ENCODE peak calls at places on chromosomes 5 and 9, in six cellular contexts. D is EL, L is GM23248, G is IMR-90, C is skeletal muscle cell, V is colonic mucosa. P is an unnamed sample.

GRCh38 chr9:79256691-79257213 is 315.0 kb upstream of the TLE4 start:
- DNase-seq in G (peak), V (no peak), C (peak), D (peak), L (peak), P (peak)

GRCh38 chr9:1972672-1973071 is 42.5 kb upstream of the SMARCA2 start:
- DNase-seq in V (no peak), C (no peak), G (no peak), L (no peak), D (no peak), P (no peak)

GRCh38 chr9:133842721-133843227 is 104.6 kb upstream of the SARDH start:
- DNase-seq in D (no peak), G (no peak), V (peak), L (no peak), C (no peak), P (no peak)

GRCh38 chr9:87011551-87011950 is 64.2 kb upstream of the GAS1 start:
- DNase-seq in V (no peak), C (no peak), G (no peak), D (no peak), L (no peak), P (no peak)

GRCh38 chr9:135971892-135972291 is 10.7 kb upstream of the UBAC1 start:
- DNase-seq in L (no peak), G (no peak), D (no peak), C (no peak), V (peak), P (no peak)

GRCh38 chr9:16419124-16419523 is 451.3 kb downstream of the BNC2 start:
- DNase-seq in L (no peak), V (no peak), D (no peak), C (no peak), G (no peak), P (no peak)

GRCh38 chr5:151139015-151139414 is 18.6 kb downstream of the ANXA6 start:
- DNase-seq in D (no peak), L (no peak), C (no peak), V (no peak), G (no peak), P (no peak)

GRCh38 chr9:71552480-71552879 is 215.8 kb downstream of the CEMIP2 start:
- DNase-seq in C (no peak), D (no peak), G (no peak), L (no peak), V (no peak), P (no peak)

GRCh38 chr9:126106404-126106803 is 220.2 kb upstream of the MVB12B start:
- DNase-seq in C (no peak), V (no peak), L (no peak), D (no peak), G (no peak), P (no peak)

GRCh38 chr5:32383065-32383464 is 61.5 kb downstream of the ZFR start:
- DNase-seq in L (no peak), D (no peak), C (no peak), V (no peak), G (no peak), P (no peak)

GRCh38 chr9:132288371-132288770 is 66.4 kb downstream of the SETX start:
- DNase-seq in L (peak), G (peak), C (peak), D (peak), V (no peak), P (peak)

GRCh38 chr9:136239963-136240330 is 5.7 kb downstream of the QSOX2 start:
- DNase-seq in L (no peak), G (no peak), V (no peak), C (no peak), D (no peak), P (no peak)

GRCh38 chr9:129932303-129933151 is 97.3 kb downstream of the USP20 start:
- DNase-seq in V (no peak), C (peak), L (peak), G (peak), D (peak), P (no peak)

GRCh38 chr9:3346549-3346948 is 179.3 kb downstream of the RFX3 start:
- DNase-seq in D (no peak), L (no peak), C (no peak), G (no peak), V (no peak), P (no peak)

GRCh38 chr9:84669293-84670105 is at the start of gene NTRK2:
- DNase-seq in L (peak), C (no peak), V (peak), G (peak), D (peak), P (peak)

GRCh38 chr5:64834611-64835010 is 65.9 kb downstream of the CWC27 start:
- DNase-seq in D (no peak), C (no peak), L (no peak), V (no peak), G (no peak), P (no peak)

GRCh38 chr5:155679530-155679929 is 647.4 kb upstream of the SGCD start:
- DNase-seq in D (no peak), V (no peak), G (no peak), C (no peak), L (no peak), P (no peak)

GRCh38 chr5:152505442-152506042 is 100.5 kb upstream of the NMUR2 start:
- DNase-seq in V (peak), C (peak), G (peak), L (peak), D (peak), P (peak)

GRCh38 chr5:146965781-146966659 is 87.5 kb upstream of the PPP2R2B start:
- DNase-seq in V (peak), D (peak), C (peak), L (peak), G (peak), P (peak)

GRCh38 chr9:121500165-121500478 is 478 bp upstream of the GGTA1 start:
- DNase-seq in L (no peak), G (no peak), V (no peak), D (no peak), C (no peak), P (no peak)

GRCh38 chr9:70079364-70080103 is 35.9 kb downstream of the MAMDC2 start:
- DNase-seq in V (no peak), D (no peak), C (no peak), L (peak), G (peak), P (no peak)

GRCh38 chr5:95644351-95645042 is 2.1 kb upstream of the RFESD start:
- DNase-seq in G (peak), V (peak), D (peak), C (no peak), L (peak), P (peak)

GRCh38 chr9:8555767-8556500 is 756.4 kb upstream of the DMAC1 start:
- DNase-seq in V (no peak), L (no peak), D (no peak), G (no peak), C (peak), P (no peak)

GRCh38 chr5:58127486-58128220 is 332.2 kb downstream of the PLK2 start:
- DNase-seq in L (no peak), D (no peak), C (no peak), G (peak), V (no peak), P (peak)

GRCh38 chr5:133716475-133717183 is 104.3 kb upstream of the FSTL4 start:
- DNase-seq in V (no peak), C (no peak), G (no peak), D (no peak), L (no peak), P (no peak)

GRCh38 chr9:3244963-3245653 is 280.7 kb downstream of the RFX3 start:
- DNase-seq in C (no peak), V (no peak), L (peak), D (no peak), G (no peak), P (no peak)

GRCh38 chr5:136957428-136957827 is 541.7 kb downstream of the SPOCK1 start:
- DNase-seq in G (no peak), C (no peak), V (no peak), D (no peak), L (no peak), P (no peak)

GRCh38 chr9:128106940-128107259 is 20.6 kb downstream of the PTGES2 start:
- DNase-seq in D (no peak), L (no peak), V (no peak), G (no peak), C (no peak), P (no peak)

GRCh38 chr9:110330484-110331115 is 7.1 kb downstream of the TXNDC8 start:
- DNase-seq in G (no peak), C (peak), L (peak), V (no peak), D (peak), P (peak)

GRCh38 chr9:87803623-87804345 is 77.9 kb downstream of the CTSL start:
- DNase-seq in D (no peak), V (no peak), L (no peak), G (no peak), C (no peak), P (no peak)

GRCh38 chr5:143494162-143494561 is 90.7 kb upstream of the NR3C1 start:
- DNase-seq in C (peak), G (peak), L (peak), V (no peak), D (peak), P (peak)

GRCh38 chr5:129459485-129460120 is 495 bp upstream of the ADAMTS19 start:
- DNase-seq in C (peak), L (peak), V (peak), D (peak), G (peak), P (peak)